ENCODE peak calls at places on chromosome 22, in nine cellular contexts. E is transverse colon, N is HepG2, G is stomach, M is sigmoid colon, L is H1, I is SK-N-SH, K is upper lobe of left lung, Z is K562. Q is an unnamed sample.

GRCh38 chr22:35399114-35399677 is 744 bp upstream of the MCM5 start:
- DNase-seq in E (no peak), N (no peak), G (no peak), M (no peak), L (no peak), I (peak; percentile 76), K (no peak), Z (no peak), Q (no peak)

GRCh38 chr22:23256138-23256932 is 76.0 kb downstream of the BCR start:
- DNase-seq in E (no peak), N (no peak), G (no peak), M (no peak), L (no peak), I (no peak), K (no peak), Z (peak; percentile 57), Q (no peak)

GRCh38 chr22:27790396-27791216 is 10.9 kb downstream of the MN1 start:
- DNase-seq in E (no peak), N (no peak), G (no peak), M (no peak), L (no peak), I (no peak), K (no peak), Z (no peak), Q (no peak)

GRCh38 chr22:19178065-19178658 is 374 bp downstream of the SLC25A1 start:
- DNase-seq in E (peak; percentile 72), N (peak; percentile 21), G (peak; percentile 60), M (peak; percentile 80), L (peak; percentile 73), I (peak; percentile 85), K (peak; percentile 92), Z (peak; percentile 98), Q (no peak)

GRCh38 chr22:29315286-29316195 is at the start of gene RASL10A:
- DNase-seq in E (no peak), N (no peak), G (no peak), M (no peak), L (peak; percentile 69), I (peak; percentile 77), K (peak; percentile 87), Z (peak; percentile 51), Q (no peak)

GRCh38 chr22:41780714-41781507 is 19.6 kb upstream of the CCDC134 start:
- DNase-seq in E (peak; percentile 81), N (peak; percentile 56), G (peak; percentile 67), M (peak; percentile 78), L (no peak), I (no peak), K (no peak), Z (peak; percentile 36), Q (peak; percentile 82)

GRCh38 chr22:50171319-50171964 is 911 bp downstream of the PANX2 start:
- DNase-seq in E (no peak), N (no peak), G (no peak), M (no peak), L (no peak), I (no peak), K (peak; percentile 56), Z (no peak), Q (no peak)

GRCh38 chr22:20422271-20422958 is 15.2 kb downstream of the SCARF2 start:
- DNase-seq in E (no peak), N (no peak), G (no peak), M (peak; percentile 75), L (no peak), I (peak; percentile 97), K (peak; percentile 38), Z (no peak), Q (no peak)

GRCh38 chr22:27988704-27989103 is 69.6 kb upstream of the PITPNB start:
- DNase-seq in E (no peak), N (no peak), G (peak; percentile 11), M (no peak), L (no peak), I (no peak), K (no peak), Z (no peak), Q (no peak)

GRCh38 chr22:26702906-26703830 is 45.8 kb downstream of the MIAT start:
- DNase-seq in E (no peak), N (no peak), G (no peak), M (no peak), L (no peak), I (no peak), K (no peak), Z (no peak), Q (no peak)

GRCh38 chr22:40525250-40525884 is 111.2 kb downstream of the MRTFA start:
- DNase-seq in E (peak; percentile 51), N (peak; percentile 31), G (peak; percentile 48), M (no peak), L (peak; percentile 71), I (no peak), K (no peak), Z (peak; percentile 26), Q (no peak)

DNA sequence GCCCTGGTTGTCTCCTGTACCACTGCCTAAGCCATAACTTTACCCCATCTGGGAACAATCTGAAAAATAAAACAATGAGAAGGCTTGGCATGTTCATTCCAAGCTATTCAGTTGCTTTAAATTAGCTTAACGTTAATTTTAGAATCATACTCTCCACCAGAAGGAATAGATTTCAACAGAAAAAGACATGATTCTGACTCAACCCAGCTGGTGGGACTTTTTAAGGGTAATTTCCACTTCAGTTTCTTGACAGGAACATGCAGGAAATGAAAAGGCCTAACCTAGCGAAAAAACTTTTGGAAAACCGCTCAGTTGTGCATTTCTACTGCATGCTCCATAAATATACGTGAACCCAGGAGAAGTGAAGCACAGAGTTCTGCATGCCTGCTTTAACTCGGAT is 7.9 kb downstream of the SF3A1 start:
- DNase-seq in E (no peak), N (no peak), G (no peak), M (no peak), L (no peak), I (no peak), K (no peak), Z (no peak), Q (no peak)
- TF ChIP-seq EP300 in E (no peak), N (no peak), G (no peak), M (no peak), L (no peak), I (no peak), K (no peak), Z (no peak), Q (no peak)

GRCh38 chr22:46651316-46651715 is 31.1 kb downstream of the GRAMD4 start:
- DNase-seq in E (no peak), N (no peak), G (no peak), M (no peak), L (no peak), I (no peak), K (peak; percentile 60), Z (no peak), Q (no peak)

GRCh38 chr22:46650078-46650810 is 30.1 kb downstream of the GRAMD4 start:
- DNase-seq in E (no peak), N (no peak), G (no peak), M (no peak), L (no peak), I (no peak), K (peak; percentile 49), Z (no peak), Q (no peak)

GRCh38 chr22:46652081-46652929 is 32.1 kb downstream of the GRAMD4 start:
- DNase-seq in E (peak; percentile 48), N (peak; percentile 91), G (no peak), M (no peak), L (no peak), I (no peak), K (peak; percentile 72), Z (peak; percentile 65), Q (no peak)

GRCh38 chr22:46646531-46647211 is 26.5 kb downstream of the GRAMD4 start:
- DNase-seq in E (peak; percentile 73), N (peak; percentile 41), G (peak; percentile 49), M (no peak), L (no peak), I (no peak), K (no peak), Z (no peak), Q (no peak)

DNA sequence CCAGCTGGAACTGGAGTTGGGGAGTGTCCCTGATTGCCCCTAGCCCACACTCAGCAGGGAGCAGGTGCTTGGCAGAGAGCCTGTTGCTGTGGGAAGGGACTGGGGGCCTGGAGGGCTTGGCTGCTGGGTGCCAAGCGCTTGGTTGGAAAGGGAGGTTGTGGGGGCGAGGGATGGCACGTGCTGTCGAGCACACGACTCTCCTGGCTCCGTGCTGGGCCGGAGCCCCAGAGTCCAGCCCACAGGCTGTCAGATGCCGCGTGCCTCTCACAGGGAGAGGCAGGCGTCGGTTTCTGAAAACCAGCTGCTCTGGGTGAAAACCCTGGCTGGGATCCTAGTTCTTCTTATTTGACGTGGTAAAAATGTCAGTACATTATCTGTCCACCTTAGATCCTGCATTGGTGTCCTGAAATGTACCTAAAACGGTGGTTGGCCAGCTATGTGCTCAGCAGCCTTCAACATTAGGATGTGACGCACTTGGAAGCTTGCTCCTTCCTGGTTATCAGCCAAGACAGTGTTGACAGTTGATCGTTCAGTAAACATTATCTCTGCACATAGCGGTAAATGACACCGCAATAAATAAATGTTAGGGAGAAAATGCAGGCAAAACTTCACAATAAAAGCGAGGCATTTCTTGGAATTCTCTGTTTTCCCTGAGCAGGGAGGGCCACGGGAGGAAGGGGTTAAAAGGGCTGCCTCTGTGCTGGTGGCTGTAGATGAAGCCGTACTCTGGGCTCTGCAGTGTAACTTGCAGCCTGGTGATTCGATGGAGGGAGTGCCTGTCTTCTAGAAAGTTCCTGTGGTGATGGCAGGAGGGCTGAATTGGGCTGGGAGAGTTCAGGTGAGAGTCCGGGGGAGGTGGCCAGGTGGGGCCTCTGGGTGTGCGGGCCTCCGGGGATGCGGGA is 29.2 kb downstream of the GRAMD4 start:
- DNase-seq in E (no peak), N (no peak), G (peak; percentile 39), M (no peak), L (no peak), I (no peak), K (peak; percentile 52), Z (peak; percentile 31), Q (no peak)
- TF ChIP-seq POLR2AphosphoS5 in E (no peak), N (no peak), G (no peak), M (peak; percentile 57), L (no peak), I (no peak), K (peak; percentile 41), Z (no peak), Q (no peak)

GRCh38 chr22:16974298-16975084 is 33.5 kb downstream of the GAB4 start:
- DNase-seq in E (no peak), N (no peak), G (no peak), M (no peak), L (no peak), I (no peak), K (no peak), Z (no peak), Q (no peak)
- TF ChIP-seq EP300 in E (no peak), N (no peak), G (no peak), M (no peak), L (no peak), I (no peak), K (no peak), Z (no peak), Q (no peak)

GRCh38 chr22:42930810-42931420 is 73.8 kb upstream of the ARFGAP3 start:
- DNase-seq in E (no peak), N (peak; percentile 53), G (no peak), M (no peak), L (no peak), I (no peak), K (no peak), Z (no peak), Q (no peak)
- TF ChIP-seq POLR2AphosphoS5 in E (no peak), N (no peak), G (no peak), M (no peak), L (no peak), I (no peak), K (no peak), Z (no peak), Q (no peak)

DNA sequence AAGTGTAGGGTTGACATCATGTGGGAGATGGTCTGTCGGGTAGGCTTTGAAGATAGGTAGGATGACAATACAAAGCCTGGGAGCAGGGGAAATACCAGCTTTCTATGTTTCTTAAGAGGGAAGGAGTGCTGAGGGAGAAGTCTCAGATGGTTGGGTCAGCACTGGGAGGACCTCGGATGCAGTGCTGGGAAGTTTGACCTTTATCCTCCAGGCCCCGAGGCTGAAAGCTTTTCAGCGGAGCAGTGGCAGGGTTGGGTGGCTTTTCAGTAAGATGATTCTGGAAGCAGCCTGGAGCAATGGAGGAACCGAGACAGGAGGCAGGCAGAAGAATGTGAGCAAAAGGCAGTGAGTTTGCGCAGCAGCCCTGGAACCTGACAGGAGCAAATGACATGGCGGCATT is 43.5 kb upstream of the MYO18B start:
- DNase-seq in E (no peak), N (no peak), G (no peak), M (no peak), L (no peak), I (no peak), K (no peak), Z (no peak), Q (no peak)
- TF ChIP-seq EP300 in E (no peak), N (no peak), G (no peak), M (no peak), L (no peak), I (no peak), K (no peak), Z (no peak), Q (no peak)

Q was measured in suprapubic skin.